ENCODE peak calls at places on chromosomes 3 and 15, in eight cellular contexts. One of them, this sample, is unnamed.
A peak's percentile ranks its signal among the peaks of the same experiment; 100 is the strongest.

GRCh38 chr15:29457729-29458128 is 188.1 kb upstream of the NSMCE3 start:
- DNase-seq in astrocyte of the hippocampus: no peak
- DNase-seq in EH: no peak
- DNase-seq in amniotic stem cell: no peak
- DNase-seq in neural crest cell: no peak
- DNase-seq in DMS53: no peak
- DNase-seq in NCI-H1092: no peak
- DNase-seq in NCI-H2081: no peak
- DNase-seq in this sample: no peak

GRCh38 chr15:74193305-74193718 is 9.3 kb downstream of the STRA6 start:
- DNase-seq in astrocyte of the hippocampus: peak; percentile 90
- DNase-seq in EH: peak; percentile 95
- DNase-seq in amniotic stem cell: peak; percentile 82
- DNase-seq in neural crest cell: no peak
- DNase-seq in DMS53: peak; percentile 61
- DNase-seq in NCI-H1092: no peak
- DNase-seq in NCI-H2081: no peak
- DNase-seq in this sample: peak; percentile 93

GRCh38 chr3:183534249-183534648 is 21.3 kb downstream of the KLHL6 start:
- DNase-seq in astrocyte of the hippocampus: peak; percentile 45
- DNase-seq in EH: peak; percentile 54
- DNase-seq in amniotic stem cell: peak; percentile 27
- DNase-seq in neural crest cell: no peak
- DNase-seq in DMS53: no peak
- DNase-seq in NCI-H1092: no peak
- DNase-seq in NCI-H2081: no peak
- DNase-seq in this sample: no peak

GRCh38 chr3:4983739-4984510 is 4.7 kb downstream of the BHLHE40 start:
- DNase-seq in astrocyte of the hippocampus: peak; percentile 93
- DNase-seq in EH: peak; percentile 83
- DNase-seq in amniotic stem cell: peak; percentile 41
- DNase-seq in neural crest cell: no peak
- DNase-seq in DMS53: peak; percentile 1
- DNase-seq in NCI-H1092: no peak
- DNase-seq in NCI-H2081: no peak
- DNase-seq in this sample: no peak

GRCh38 chr15:29123991-29124390 is 145.6 kb downstream of the NSMCE3 start:
- DNase-seq in astrocyte of the hippocampus: no peak
- DNase-seq in EH: no peak
- DNase-seq in amniotic stem cell: no peak
- DNase-seq in neural crest cell: no peak
- DNase-seq in DMS53: no peak
- DNase-seq in NCI-H1092: no peak
- DNase-seq in NCI-H2081: no peak
- DNase-seq in this sample: no peak

GRCh38 chr15:42832577-42832976 is 88.0 kb downstream of the TTBK2 start:
- DNase-seq in astrocyte of the hippocampus: peak; percentile 64
- DNase-seq in EH: peak; percentile 84
- DNase-seq in amniotic stem cell: no peak
- DNase-seq in neural crest cell: no peak
- DNase-seq in DMS53: no peak
- DNase-seq in NCI-H1092: no peak
- DNase-seq in NCI-H2081: no peak
- DNase-seq in this sample: no peak

GRCh38 chr15:89396723-89397652 is 62.4 kb upstream of the POLG start:
- DNase-seq in astrocyte of the hippocampus: no peak
- DNase-seq in EH: no peak
- DNase-seq in amniotic stem cell: no peak
- DNase-seq in neural crest cell: no peak
- DNase-seq in DMS53: no peak
- DNase-seq in NCI-H1092: no peak
- DNase-seq in NCI-H2081: no peak
- DNase-seq in this sample: no peak

GRCh38 chr3:104519968-104520655 is 846.6 kb upstream of the ALCAM start:
- DNase-seq in astrocyte of the hippocampus: peak; percentile 7
- DNase-seq in EH: no peak
- DNase-seq in amniotic stem cell: no peak
- DNase-seq in neural crest cell: no peak
- DNase-seq in DMS53: no peak
- DNase-seq in NCI-H1092: no peak
- DNase-seq in NCI-H2081: no peak
- DNase-seq in this sample: no peak

GRCh38 chr3:32249184-32249782 is 10.8 kb downstream of the CMTM8 start:
- DNase-seq in astrocyte of the hippocampus: peak; percentile 83
- DNase-seq in EH: peak; percentile 88
- DNase-seq in amniotic stem cell: peak; percentile 79
- DNase-seq in neural crest cell: no peak
- DNase-seq in DMS53: no peak
- DNase-seq in NCI-H1092: no peak
- DNase-seq in NCI-H2081: no peak
- DNase-seq in this sample: no peak

GRCh38 chr3:1092771-1093170 is at the start of gene CNTN6:
- DNase-seq in astrocyte of the hippocampus: peak; percentile 35
- DNase-seq in EH: no peak
- DNase-seq in amniotic stem cell: no peak
- DNase-seq in neural crest cell: no peak
- DNase-seq in DMS53: no peak
- DNase-seq in NCI-H1092: no peak
- DNase-seq in NCI-H2081: no peak
- DNase-seq in this sample: no peak

GRCh38 chr3:119911748-119912147 is 129.8 kb downstream of the NR1I2 start:
- DNase-seq in astrocyte of the hippocampus: peak; percentile 32
- DNase-seq in EH: no peak
- DNase-seq in amniotic stem cell: no peak
- DNase-seq in neural crest cell: no peak
- DNase-seq in DMS53: no peak
- DNase-seq in NCI-H1092: no peak
- DNase-seq in NCI-H2081: no peak
- DNase-seq in this sample: no peak

GRCh38 chr3:192833177-192833890 is 84.3 kb downstream of the MB21D2 start:
- DNase-seq in astrocyte of the hippocampus: peak; percentile 79
- DNase-seq in EH: peak; percentile 87
- DNase-seq in amniotic stem cell: peak; percentile 23
- DNase-seq in neural crest cell: no peak
- DNase-seq in DMS53: no peak
- DNase-seq in NCI-H1092: no peak
- DNase-seq in NCI-H2081: no peak
- DNase-seq in this sample: no peak

GRCh38 chr15:55518009-55518408 is 10.0 kb upstream of the DNAAF4 start:
- DNase-seq in astrocyte of the hippocampus: no peak
- DNase-seq in EH: no peak
- DNase-seq in amniotic stem cell: no peak
- DNase-seq in neural crest cell: no peak
- DNase-seq in DMS53: no peak
- DNase-seq in NCI-H1092: no peak
- DNase-seq in NCI-H2081: no peak
- DNase-seq in this sample: no peak

GRCh38 chr3:25037049-25037547 is 391.0 kb upstream of the RARB start:
- DNase-seq in astrocyte of the hippocampus: peak; percentile 48
- DNase-seq in EH: peak; percentile 95
- DNase-seq in amniotic stem cell: no peak
- DNase-seq in neural crest cell: no peak
- DNase-seq in DMS53: no peak
- DNase-seq in NCI-H1092: no peak
- DNase-seq in NCI-H2081: no peak
- DNase-seq in this sample: no peak

GRCh38 chr3:154349223-154349622 is 24.9 kb upstream of the DHX36 start:
- DNase-seq in astrocyte of the hippocampus: no peak
- DNase-seq in EH: no peak
- DNase-seq in amniotic stem cell: no peak
- DNase-seq in neural crest cell: no peak
- DNase-seq in DMS53: no peak
- DNase-seq in NCI-H1092: no peak
- DNase-seq in NCI-H2081: no peak
- DNase-seq in this sample: no peak

GRCh38 chr3:123759311-123759710 is 124.8 kb downstream of the MYLK start:
- DNase-seq in astrocyte of the hippocampus: peak; percentile 83
- DNase-seq in EH: peak; percentile 88
- DNase-seq in amniotic stem cell: no peak
- DNase-seq in neural crest cell: no peak
- DNase-seq in DMS53: no peak
- DNase-seq in NCI-H1092: no peak
- DNase-seq in NCI-H2081: no peak
- DNase-seq in this sample: peak; percentile 86

This sample was measured in SK-N-MC.